ENCODE peak calls at places on chromosome 1, in four cellular contexts. D, E, O and S are unnamed samples.

GRCh38 chr1:179105393-179105792 is 23.5 kb downstream of the TOR3A start:
- DNase-seq in D (no peak), E (no peak), O (no peak), S (no peak)

GRCh38 chr1:27570823-27571222 is 33.1 kb downstream of the AHDC1 start:
- DNase-seq in D (no peak), E (no peak), O (peak), S (no peak)

GRCh38 chr1:9080704-9081291 is 11.4 kb upstream of the SLC2A5 start:
- DNase-seq in D (no peak), E (no peak), O (no peak), S (peak)

GRCh38 chr1:2587860-2588571 is 1.4 kb downstream of the PRXL2B start:
- DNase-seq in D (no peak), E (no peak), O (no peak), S (no peak)

GRCh38 chr1:217026506-217026905 is 303.3 kb upstream of the ESRRG start:
- DNase-seq in D (no peak), E (no peak), O (no peak), S (no peak)

GRCh38 chr1:88088481-88088880 is 595.6 kb upstream of the PKN2 start:
- DNase-seq in D (no peak), E (no peak), O (peak), S (no peak)

GRCh38 chr1:230263573-230264195 is 162.4 kb downstream of the PGBD5 start:
- DNase-seq in D (no peak), E (no peak), O (no peak), S (no peak)

GRCh38 chr1:109361649-109362048 is 36.1 kb downstream of the SORT1 start:
- DNase-seq in D (peak), E (no peak), O (no peak), S (no peak)

GRCh38 chr1:246294263-246294662 is 212.8 kb downstream of the SMYD3 start:
- DNase-seq in D (no peak), E (no peak), O (no peak), S (no peak)

GRCh38 chr1:246300653-246301549 is 206.2 kb downstream of the SMYD3 start:
- DNase-seq in D (no peak), E (no peak), O (no peak), S (no peak)

GRCh38 chr1:246295340-246295739 is 211.7 kb downstream of the SMYD3 start:
- DNase-seq in D (no peak), E (no peak), O (no peak), S (no peak)

GRCh38 chr1:246295968-246296367 is 211.1 kb downstream of the SMYD3 start:
- DNase-seq in D (no peak), E (no peak), O (no peak), S (no peak)

GRCh38 chr1:246297314-246298273 is 209.5 kb downstream of the SMYD3 start:
- DNase-seq in D (no peak), E (no peak), O (no peak), S (no peak)
- TF ChIP-seq CTCF in D (no peak), E (no peak), O (no peak), S (no peak)

GRCh38 chr1:45485949-45486348 is 5.0 kb downstream of the TESK2 start:
- DNase-seq in D (no peak), E (no peak), O (no peak), S (no peak)
- H3K4me3 ChIP-seq in D (no peak), E (no peak), O (no peak), S (no peak)

GRCh38 chr1:200180821-200181220 is 153.3 kb downstream of the NR5A2 start:
- DNase-seq in D (peak), E (no peak), O (peak), S (no peak)
- TF ChIP-seq CTCF in D (peak), E (no peak), O (peak), S (peak)

DNA sequence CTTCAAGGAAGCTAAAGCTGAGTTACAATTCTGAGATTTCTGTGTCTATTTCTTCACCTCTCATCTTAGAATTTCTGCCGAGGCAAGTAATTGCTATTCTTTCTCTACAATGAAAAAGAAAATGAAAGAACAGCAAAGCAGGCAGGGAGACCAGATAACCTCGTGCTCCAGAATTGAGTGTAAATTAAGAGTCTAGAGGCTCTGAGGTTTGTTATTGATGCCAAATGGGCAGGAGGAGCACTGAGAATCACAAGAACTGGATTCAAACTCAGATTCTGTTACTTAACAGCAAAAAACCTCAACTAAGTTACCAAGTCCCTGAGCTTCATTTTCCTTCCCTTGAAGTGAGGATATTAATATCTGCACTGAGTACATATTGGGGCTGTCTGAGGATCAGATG is 5.5 kb upstream of the DDR2 start:
- DNase-seq in D (no peak), E (no peak), O (no peak), S (no peak)
- H3K4me3 ChIP-seq in D (no peak), E (no peak), O (no peak), S (no peak)